ENCODE peak calls at places on chromosomes 11 and 22, in nine cellular contexts. R, I, T, G, N, F, M, V and Z are unnamed samples.

GRCh38 chr11:69101100-69101791 is 52.5 kb downstream of the TPCN2 start:
- DNase-seq in R (peak; percentile 69), I (peak; percentile 91), T (peak; percentile 35), G (peak; percentile 88), N (peak; percentile 74), F (peak; percentile 75), M (peak; percentile 79), V (peak; percentile 60), Z (peak; percentile 93)

GRCh38 chr11:8403310-8403709 is 139.6 kb upstream of the LMO1 start:
- DNase-seq in R (no peak), I (no peak), T (no peak), G (peak; percentile 24), N (no peak), F (peak; percentile 13), M (peak; percentile 1), V (peak; percentile 27), Z (no peak)

GRCh38 chr22:37633082-37633692 is 6.3 kb upstream of the SH3BP1 start:
- DNase-seq in R (no peak), I (no peak), T (no peak), G (no peak), N (no peak), F (no peak), M (no peak), V (no peak), Z (no peak)

GRCh38 chr11:118050208-118050891 is 26.5 kb upstream of the TMPRSS4 start:
- DNase-seq in R (peak; percentile 48), I (no peak), T (no peak), G (no peak), N (no peak), F (no peak), M (no peak), V (no peak), Z (no peak)

GRCh38 chr22:24494535-24495364 is at the start of gene UPB1:
- DNase-seq in R (no peak), I (no peak), T (no peak), G (peak; percentile 41), N (no peak), F (no peak), M (no peak), V (no peak), Z (no peak)

GRCh38 chr11:99522467-99523173 is 501.9 kb downstream of the CNTN5 start:
- DNase-seq in R (no peak), I (no peak), T (no peak), G (no peak), N (no peak), F (no peak), M (no peak), V (peak; percentile 24), Z (no peak)

GRCh38 chr22:47213571-47214230 is 451.3 kb downstream of the TBC1D22A start:
- DNase-seq in R (no peak), I (peak; percentile 28), T (no peak), G (no peak), N (no peak), F (peak; percentile 6), M (peak; percentile 11), V (no peak), Z (peak; percentile 47)

GRCh38 chr11:94732617-94733292 is 35.4 kb upstream of the AMOTL1 start:
- DNase-seq in R (peak; percentile 78), I (no peak), T (no peak), G (no peak), N (peak; percentile 69), F (peak; percentile 39), M (peak; percentile 59), V (peak; percentile 79), Z (no peak)

GRCh38 chr11:118277312-118277711 is 13.2 kb upstream of the MPZL2 start:
- DNase-seq in R (no peak), I (no peak), T (no peak), G (no peak), N (peak; percentile 90), F (peak; percentile 9), M (peak; percentile 4), V (peak; percentile 50), Z (peak; percentile 57)

GRCh38 chr11:44632466-44633123 is 67.1 kb downstream of the CD82 start:
- DNase-seq in R (peak; percentile 58), I (peak; percentile 66), T (no peak), G (peak; percentile 52), N (no peak), F (no peak), M (no peak), V (peak; percentile 41), Z (peak; percentile 40)

GRCh38 chr22:50218996-50219727 is 18.4 kb downstream of the SELENOO start:
- DNase-seq in R (peak; percentile 80), I (no peak), T (peak; percentile 65), G (peak; percentile 83), N (peak; percentile 42), F (peak; percentile 61), M (peak; percentile 75), V (peak; percentile 67), Z (no peak)

GRCh38 chr11:34194576-34195335 is 89.3 kb downstream of the NAT10 start:
- DNase-seq in R (no peak), I (no peak), T (no peak), G (no peak), N (no peak), F (no peak), M (peak; percentile 62), V (peak; percentile 23), Z (no peak)

GRCh38 chr22:27531782-27532530 is 269.6 kb downstream of the MN1 start:
- DNase-seq in R (no peak), I (no peak), T (no peak), G (peak; percentile 53), N (peak; percentile 21), F (peak; percentile 93), M (peak; percentile 87), V (peak; percentile 98), Z (no peak)

GRCh38 chr11:35158371-35159081 is 19.6 kb downstream of the CD44 start:
- DNase-seq in R (peak; percentile 72), I (no peak), T (no peak), G (peak; percentile 63), N (peak; percentile 67), F (peak; percentile 88), M (peak; percentile 80), V (peak; percentile 44), Z (no peak)

GRCh38 chr11:104338186-104338585 is 174.2 kb upstream of the PDGFD start:
- DNase-seq in R (no peak), I (no peak), T (no peak), G (no peak), N (peak; percentile 53), F (peak; percentile 24), M (peak; percentile 28), V (peak; percentile 75), Z (no peak)

GRCh38 chr11:37026326-37026725 is 428.3 kb upstream of the RAG2 start:
- DNase-seq in R (no peak), I (no peak), T (no peak), G (no peak), N (no peak), F (no peak), M (no peak), V (no peak), Z (no peak)

GRCh38 chr22:45584121-45584570 is 81.5 kb downstream of the FBLN1 start:
- DNase-seq in R (no peak), I (no peak), T (no peak), G (no peak), N (no peak), F (peak; percentile 56), M (peak; percentile 93), V (peak; percentile 62), Z (no peak)

GRCh38 chr11:66015094-66015881 is 3.5 kb downstream of the CST6 start:
- DNase-seq in R (no peak), I (no peak), T (no peak), G (no peak), N (no peak), F (peak; percentile 43), M (peak; percentile 78), V (peak; percentile 48), Z (peak; percentile 46)

GRCh38 chr22:28183078-28183870 is 264.2 kb upstream of the PITPNB start:
- DNase-seq in R (no peak), I (no peak), T (no peak), G (no peak), N (no peak), F (no peak), M (no peak), V (no peak), Z (no peak)

DNA sequence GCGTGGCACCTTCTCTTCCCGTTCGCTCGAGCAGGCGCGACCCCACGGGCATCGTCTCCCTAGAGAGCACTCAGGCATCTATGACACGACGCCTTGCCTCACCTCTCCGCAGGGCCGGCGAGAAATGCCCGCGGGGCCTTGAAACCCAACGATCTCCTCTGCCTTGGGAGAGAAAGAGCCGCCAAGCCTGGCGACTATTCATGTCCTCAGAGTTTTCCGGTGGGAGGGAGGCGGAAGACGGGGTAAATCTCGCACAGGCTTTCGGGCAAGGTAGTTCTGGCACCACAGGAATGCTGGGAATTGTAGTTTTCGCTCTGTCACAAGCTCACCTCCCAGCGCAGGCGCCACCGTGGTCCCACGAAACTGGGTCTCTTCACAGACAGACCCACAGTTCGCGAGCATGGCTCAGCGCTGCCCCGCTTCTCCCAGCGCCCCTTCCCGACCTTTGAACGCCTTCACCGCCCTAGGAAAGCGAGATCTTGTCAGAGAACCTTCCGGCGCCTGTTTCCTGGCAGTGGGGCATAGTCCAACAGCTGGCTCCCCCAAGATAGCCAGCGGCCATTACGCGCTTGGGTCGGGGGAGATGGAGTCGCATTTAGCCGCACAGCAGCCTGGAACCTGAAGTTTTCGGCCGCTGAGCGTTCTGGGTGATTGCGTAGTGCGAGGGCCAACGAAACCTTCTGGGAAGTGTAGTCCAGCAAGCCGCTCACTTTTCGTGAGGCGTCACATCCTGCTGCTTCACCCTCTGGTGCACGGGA is at the start of gene CCDC90B:
- DNase-seq in R (peak; percentile 97), I (peak; percentile 97), T (peak; percentile 87), G (peak; percentile 97), N (peak; percentile 96), F (peak; percentile 99), M (peak; percentile 98), V (peak; percentile 98), Z (peak; percentile 85)
- TF ChIP-seq CTCF in R (no peak), I (peak; percentile 57), T (no peak), G (peak; percentile 56), N (peak; percentile 23), F (no peak), M (peak; percentile 44), V (no peak), Z (no peak)

GRCh38 chr22:42399315-42400271 is 32.6 kb downstream of the NFAM1 start:
- DNase-seq in R (no peak), I (no peak), T (no peak), G (peak; percentile 58), N (no peak), F (no peak), M (no peak), V (no peak), Z (no peak)
- TF ChIP-seq CTCF in R (no peak), I (no peak), T (no peak), G (no peak), N (no peak), F (no peak), M (no peak), V (no peak), Z (no peak)

GRCh38 chr22:41301085-41302015 is at the start of gene ZC3H7B:
- DNase-seq in R (peak; percentile 76), I (peak; percentile 92), T (peak; percentile 57), G (peak; percentile 93), N (peak; percentile 80), F (peak; percentile 74), M (peak; percentile 74), V (peak; percentile 77), Z (peak; percentile 87)
- TF ChIP-seq CTCF in R (peak; percentile 33), I (peak; percentile 32), T (peak; percentile 56), G (peak; percentile 49), N (no peak), F (peak; percentile 72), M (peak; percentile 60), V (peak; percentile 54), Z (peak; percentile 20)

GRCh38 chr11:73359930-73360742 is 16.1 kb upstream of the RELT start:
- DNase-seq in R (no peak), I (peak; percentile 75), T (no peak), G (peak; percentile 43), N (no peak), F (peak; percentile 55), M (peak; percentile 45), V (peak; percentile 39), Z (peak; percentile 54)
- TF ChIP-seq CTCF in R (no peak), I (peak; percentile 49), T (no peak), G (peak; percentile 33), N (peak; percentile 29), F (peak; percentile 44), M (peak; percentile 36), V (peak; percentile 37), Z (peak; percentile 69)